ENCODE peak calls at places on chromosomes 11 and 22, in ten cellular contexts. R, Z, S, V, T, A, Y, E, M and B are unnamed samples.
A peak's percentile ranks its signal among the peaks of the same experiment; 100 is the strongest.

GRCh38 chr11:102807921-102808320 is 10.0 kb upstream of the MMP1 start:
- DNase-seq in Z (no peak), E (peak; percentile 32), T (peak; percentile 64), A (peak; percentile 23), V (no peak), R (no peak), S (no peak), Y (peak; percentile 23), M (no peak), B (no peak)

GRCh38 chr11:8055111-8055835 is 25.7 kb upstream of the TUB start:
- DNase-seq in Z (no peak), M (no peak), E (no peak), Y (no peak), A (no peak), T (peak; percentile 9), V (no peak), R (no peak), S (no peak), B (no peak)

GRCh38 chr22:17172172-17172833 is 13.2 kb upstream of the HDHD5 start:
- DNase-seq in T (no peak), Y (no peak), A (peak; percentile 62), S (no peak), R (no peak), M (no peak), Z (no peak), E (no peak), V (no peak), B (no peak)

GRCh38 chr22:38849816-38850215 is 6.0 kb upstream of the NPTXR start:
- DNase-seq in Y (no peak), E (no peak), Z (no peak), S (no peak), T (no peak), V (no peak), M (no peak), R (no peak), A (no peak), B (no peak)

GRCh38 chr11:116851631-116852030 is 14.2 kb upstream of the APOA1 start:
- DNase-seq in A (no peak), S (peak; percentile 59), V (no peak), E (peak; percentile 36), R (no peak), M (no peak), T (no peak), Z (no peak), Y (no peak), B (no peak)

GRCh38 chr11:85628771-85629341 is 463 bp downstream of the TMEM126B start:
- DNase-seq in Z (peak; percentile 3), V (no peak), R (no peak), Y (peak; percentile 12), M (peak; percentile 36), A (no peak), S (no peak), E (no peak), T (no peak), B (peak; percentile 5)

GRCh38 chr11:64040684-64041267 is 5.0 kb downstream of the FLRT1 start:
- DNase-seq in A (no peak), R (no peak), M (peak; percentile 24), T (no peak), V (no peak), E (no peak), Z (no peak), S (no peak), Y (peak; percentile 19), B (no peak)

GRCh38 chr11:11843233-11843632 is 1.5 kb downstream of the USP47 start:
- DNase-seq in Y (peak; percentile 36), A (no peak), S (peak; percentile 85), V (peak; percentile 75), M (peak; percentile 72), T (peak; percentile 90), Z (peak; percentile 79), R (no peak), E (peak; percentile 68), B (peak; percentile 68)

GRCh38 chr11:111540921-111541208 is 345 bp downstream of the LAYN start:
- DNase-seq in T (no peak), S (no peak), E (no peak), Y (no peak), A (no peak), Z (no peak), V (no peak), R (peak; percentile 50), M (no peak), B (peak; percentile 15)

GRCh38 chr11:131827440-131827839 is 457.0 kb downstream of the NTM start:
- DNase-seq in V (no peak), T (no peak), Z (no peak), M (no peak), E (no peak), S (no peak), R (no peak), A (no peak), Y (no peak), B (no peak)

GRCh38 chr11:67634366-67635230 is 4.9 kb upstream of the NUDT8 start:
- DNase-seq in S (no peak), A (no peak), E (no peak), T (no peak), Z (no peak), R (peak; percentile 93), V (no peak), Y (no peak), M (no peak), B (no peak)

GRCh38 chr22:39472570-39473556 is 16.1 kb downstream of the MGAT3 start:
- DNase-seq in Z (peak; percentile 62), M (no peak), T (peak; percentile 73), R (peak; percentile 88), S (peak; percentile 58), E (peak; percentile 80), A (no peak), V (no peak), Y (peak; percentile 40), B (no peak)

GRCh38 chr11:78351193-78351592 is 66.4 kb downstream of the GAB2 start:
- DNase-seq in V (no peak), R (no peak), E (no peak), S (no peak), M (peak; percentile 6), Y (no peak), T (no peak), Z (no peak), A (no peak), B (no peak)

GRCh38 chr22:49151256-49152131 is 676.2 kb downstream of the BRD1 start:
- DNase-seq in A (no peak), V (no peak), T (no peak), E (no peak), M (no peak), Z (no peak), Y (no peak), S (no peak), R (peak; percentile 48), B (no peak)

GRCh38 chr11:69665669-69666068 is 9.5 kb downstream of the LTO1 start:
- DNase-seq in M (no peak), Y (no peak), A (no peak), T (no peak), R (no peak), Z (no peak), E (no peak), V (no peak), S (no peak), B (no peak)

GRCh38 chr22:40603088-40603605 is 33.4 kb downstream of the MRTFA start:
- DNase-seq in R (no peak), Z (peak; percentile 41), E (peak; percentile 58), V (no peak), Y (no peak), S (peak; percentile 63), T (peak; percentile 64), A (no peak), M (peak; percentile 73), B (peak; percentile 70)

GRCh38 chr11:12675951-12676711 is 1.9 kb downstream of the TEAD1 start:
- DNase-seq in A (no peak), Z (peak; percentile 62), S (peak; percentile 63), R (peak; percentile 55), M (peak; percentile 48), V (no peak), E (peak; percentile 64), Y (peak; percentile 24), T (peak; percentile 62), B (peak; percentile 70)

GRCh38 chr11:93718057-93718563 is 23.2 kb downstream of the TAF1D start:
- DNase-seq in M (no peak), E (no peak), V (no peak), R (no peak), S (peak; percentile 37), Z (no peak), T (no peak), A (no peak), Y (peak; percentile 71), B (no peak)

GRCh38 chr22:37751449-37752188 is 54.8 kb downstream of the TRIOBP start:
- DNase-seq in S (no peak), Y (no peak), V (no peak), Z (peak; percentile 45), E (no peak), R (no peak), A (no peak), T (peak; percentile 10), M (peak; percentile 44), B (peak; percentile 32)
- H3K4me3 ChIP-seq in S (no peak overlapping the region), Y (no peak overlapping the region), V (no peak overlapping the region), Z (no peak overlapping the region), E (no peak overlapping the region), R (no peak overlapping the region), A (no peak overlapping the region), T (no peak overlapping the region), M (no peak overlapping the region), B (peak overlapping the region; percentile 22)

GRCh38 chr22:46748948-46749681 is 11.1 kb upstream of the CERK start:
- DNase-seq in Y (no peak), M (peak; percentile 70), A (peak; percentile 52), R (no peak), E (peak; percentile 64), T (peak; percentile 65), S (peak; percentile 41), V (no peak), Z (peak; percentile 47), B (peak; percentile 46)
- H3K4me3 ChIP-seq in Y (no peak overlapping the region), M (no peak overlapping the region), A (no peak overlapping the region), R (no peak overlapping the region), E (no peak overlapping the region), T (no peak overlapping the region), S (no peak overlapping the region), V (no peak overlapping the region), Z (no peak overlapping the region), B (no peak overlapping the region)

GRCh38 chr11:122258446-122258994 is 142.5 kb upstream of the BLID start:
- DNase-seq in Z (no peak), Y (no peak), S (no peak), M (peak; percentile 39), A (no peak), E (no peak), T (no peak), V (no peak), R (no peak), B (no peak)
- H3K4me3 ChIP-seq in Z (no peak overlapping the region), Y (no peak overlapping the region), S (no peak overlapping the region), M (no peak overlapping the region), A (no peak overlapping the region), E (no peak overlapping the region), T (no peak overlapping the region), V (no peak overlapping the region), R (no peak overlapping the region), B (no peak overlapping the region)

DNA sequence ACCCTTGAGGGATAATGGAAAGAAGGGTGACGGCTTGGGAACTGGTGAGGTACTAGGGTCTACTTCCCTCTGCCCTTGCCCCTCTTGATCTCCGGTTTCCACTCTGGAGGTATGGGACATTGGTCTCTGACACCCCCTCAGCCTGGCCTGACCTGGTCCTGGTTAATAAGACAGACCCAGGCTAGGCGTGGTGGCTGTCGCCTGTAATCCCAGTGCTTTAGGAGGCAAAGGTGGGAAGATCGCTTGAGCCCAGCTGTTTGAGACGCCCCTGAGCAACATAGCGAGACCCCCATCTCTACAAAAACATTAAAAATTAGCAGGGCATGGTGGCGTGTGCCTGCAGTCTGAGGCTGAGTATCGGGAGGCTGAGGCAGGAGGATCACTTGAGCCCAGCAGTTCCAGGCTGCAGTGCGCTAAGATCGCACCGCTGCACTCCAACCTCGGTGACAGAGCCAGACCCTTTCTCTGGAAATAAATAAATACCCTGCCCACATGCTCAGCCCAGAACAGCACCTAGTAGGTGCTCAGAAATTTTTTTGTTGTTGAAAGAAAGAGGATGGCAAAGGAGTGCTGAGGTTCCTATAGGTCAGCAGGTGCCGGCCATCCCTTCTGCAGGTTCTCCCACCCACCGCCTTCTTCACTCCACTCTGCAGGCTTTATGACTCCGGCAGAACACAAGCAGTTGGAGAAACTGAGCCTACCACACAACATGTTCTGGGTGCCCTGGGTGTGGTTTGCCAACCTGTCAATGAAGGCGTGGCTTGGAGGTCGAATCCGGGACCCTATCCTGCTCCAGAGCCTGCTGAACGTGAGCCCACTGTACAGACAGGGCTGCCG is 6.3 kb downstream of the BEST1 start:
- DNase-seq in Z (no peak), T (no peak), M (no peak), S (no peak), A (no peak), R (no peak), Y (no peak), V (no peak), E (no peak), B (no peak)
- H3K4me3 ChIP-seq in Z (peak overlapping the region; percentile 53), T (peak overlapping the region; percentile 56), M (no peak overlapping the region), S (peak overlapping the region; percentile 52), A (peak overlapping the region; percentile 44), R (no peak overlapping the region), Y (no peak overlapping the region), V (peak overlapping the region; percentile 43), E (no peak overlapping the region), B (peak overlapping the region; percentile 50)